ENCODE peak calls at places on chromosomes 4 and X, in seven cellular contexts. L is mesendoderm, W is astrocyte of the cerebellum, Q is NCI-H1436, M is NCI-H146, K is choroid plexus epithelial cell, H is AML-193. X is an unnamed sample.

GRCh38 chrX:48996969-48997368 is 5.1 kb downstream of the GRIPAP1 start:
- DNase-seq in Q (no peak), M (no peak), W (no peak), K (no peak), H (no peak), L (peak), X (no peak)

GRCh38 chrX:145190801-145191389 is 56.4 kb upstream of the SPANXN1 start:
- DNase-seq in K (peak), L (no peak), H (peak), W (no peak), Q (peak), M (peak), X (no peak)

GRCh38 chr4:123298798-123299197 is 97.8 kb upstream of the SPRY1 start:
- DNase-seq in H (no peak), K (peak), M (no peak), Q (no peak), L (no peak), W (no peak), X (no peak)

GRCh38 chrX:129423191-129423590 is 100.1 kb downstream of the SMARCA1 start:
- DNase-seq in K (no peak), H (no peak), W (no peak), Q (no peak), L (no peak), M (no peak), X (no peak)

GRCh38 chr4:74473155-74473811 is 28.3 kb downstream of the AREG start:
- DNase-seq in Q (no peak), K (peak), W (peak), M (no peak), L (peak), H (no peak), X (peak)

GRCh38 chr4:165207431-165208321 is at the start of gene KLHL2:
- DNase-seq in M (peak), Q (peak), K (peak), H (peak), W (no peak), L (peak), X (no peak)

GRCh38 chr4:5616331-5616950 is 91.9 kb downstream of the EVC2 start:
- DNase-seq in M (no peak), W (no peak), K (no peak), H (no peak), Q (no peak), L (no peak), X (no peak)

GRCh38 chr4:10085828-10086505 is 30.6 kb downstream of the WDR1 start:
- DNase-seq in K (peak), Q (no peak), L (no peak), M (no peak), H (no peak), W (no peak), X (no peak)

GRCh38 chr4:153643406-153644016 is 40.6 kb upstream of the TLR2 start:
- DNase-seq in W (peak), L (peak), H (peak), Q (peak), K (peak), M (peak), X (no peak)

GRCh38 chr4:153438916-153439756 is 27.0 kb upstream of the TMEM131L start:
- DNase-seq in Q (no peak), K (no peak), W (no peak), L (no peak), H (peak), M (no peak), X (no peak)

GRCh38 chr4:55172694-55173287 is 47.4 kb upstream of the KDR start:
- DNase-seq in Q (no peak), K (peak), H (no peak), L (peak), W (no peak), M (no peak), X (no peak)

GRCh38 chr4:20625460-20625859 is 74.8 kb upstream of the PACRGL start:
- DNase-seq in Q (no peak), M (no peak), L (no peak), W (no peak), H (peak), K (no peak), X (no peak)

GRCh38 chr4:71456841-71457240 is 118.0 kb downstream of the SLC4A4 start:
- DNase-seq in H (no peak), L (no peak), W (no peak), K (peak), M (no peak), Q (no peak), X (peak)

GRCh38 chr4:7347981-7348380 is 86.7 kb downstream of the PSAPL1 start:
- DNase-seq in M (no peak), H (no peak), L (no peak), Q (no peak), W (no peak), K (peak), X (no peak)

GRCh38 chr4:4852591-4853362 is 6.7 kb upstream of the MSX1 start:
- DNase-seq in K (peak), Q (no peak), M (no peak), W (no peak), H (no peak), L (peak), X (peak)

GRCh38 chr4:126007142-126007541 is 692.4 kb downstream of the FAT4 start:
- DNase-seq in W (no peak), H (no peak), L (no peak), K (no peak), Q (no peak), M (no peak), X (no peak)

GRCh38 chrX:30181353-30181752 is 34.0 kb upstream of the MAGEB2 start:
- DNase-seq in W (no peak), M (no peak), Q (no peak), K (no peak), L (no peak), H (no peak), X (no peak)

GRCh38 chr4:79147251-79147650 is 178.6 kb downstream of the NAA11 start:
- DNase-seq in W (no peak), K (peak), Q (no peak), H (no peak), M (no peak), L (no peak), X (peak)

GRCh38 chr4:109497511-109497910 is 62.5 kb upstream of the MCUB start:
- DNase-seq in K (no peak), L (no peak), W (no peak), H (no peak), Q (no peak), M (no peak), X (no peak)

GRCh38 chr4:117755438-117755837 is 278.8 kb upstream of the NDST3 start:
- DNase-seq in Q (no peak), W (no peak), L (no peak), M (no peak), H (no peak), K (no peak), X (no peak)

GRCh38 chr4:150049682-150050081 is 28.6 kb upstream of the DCLK2 start:
- DNase-seq in W (no peak), Q (no peak), L (no peak), M (no peak), K (no peak), H (no peak), X (no peak)

GRCh38 chr4:1242506-1243450 is 6.2 kb downstream of the CTBP1 start:
- DNase-seq in H (no peak), K (no peak), M (no peak), W (no peak), Q (no peak), L (no peak), X (no peak)

GRCh38 chr4:38612996-38613395 is 51.0 kb upstream of the KLF3 start:
- DNase-seq in L (no peak), K (peak), Q (peak), H (no peak), W (peak), M (peak), X (no peak)

GRCh38 chr4:173181769-173182374 is 13.3 kb downstream of the GALNT7 start:
- DNase-seq in Q (no peak), L (no peak), M (no peak), K (peak), H (no peak), W (peak), X (no peak)

GRCh38 chrX:150696836-150697235 is 3.6 kb downstream of the MTMR1 start:
- DNase-seq in K (no peak), L (no peak), H (peak), W (no peak), M (no peak), Q (no peak), X (no peak)

GRCh38 chr4:112348488-112349158 is 51.5 kb downstream of the ALPK1 start:
- DNase-seq in H (no peak), M (peak), K (peak), Q (peak), W (no peak), L (peak), X (peak)